ENCODE peak calls at places on chromosomes 2 and 18, in six cellular contexts. N is HEK293T, O is ecto neural progenitor cell, B is NCI-H524, C is frontal cortex, M is AG08396. K is an unnamed sample.

GRCh38 chr2:12817870-12818269 is 101.1 kb downstream of the TRIB2 start:
- DNase-seq in N (no peak), O (no peak), M (no peak), C (no peak), B (no peak), K (no peak)

GRCh38 chr2:225670111-225670974 is 270.8 kb downstream of the NYAP2 start:
- DNase-seq in N (no peak), B (peak), C (no peak), M (peak), O (no peak), K (no peak)

GRCh38 chr2:218325566-218326160 is 31.0 kb upstream of the CATIP start:
- DNase-seq in C (no peak), O (no peak), B (no peak), M (no peak), N (no peak), K (no peak)

GRCh38 chr2:120736955-120737801 is 1.5 kb downstream of the GLI2 start:
- DNase-seq in O (peak), C (no peak), M (peak), B (peak), N (peak), K (peak)

GRCh38 chr2:29154610-29155009 is 39.4 kb downstream of the CLIP4 start:
- DNase-seq in B (no peak), N (no peak), M (no peak), O (no peak), C (no peak), K (no peak)

GRCh38 chr2:170694316-170694715 is 20.8 kb upstream of the SP5 start:
- DNase-seq in N (no peak), M (no peak), O (no peak), C (no peak), B (no peak), K (no peak)

GRCh38 chr18:9989481-9989880 is 75.7 kb downstream of the VAPA start:
- DNase-seq in B (no peak), M (no peak), C (no peak), N (no peak), O (no peak), K (no peak)

GRCh38 chr2:162211747-162212146 is 31.5 kb downstream of the FAP start:
- DNase-seq in M (no peak), C (no peak), B (no peak), N (no peak), O (no peak), K (no peak)

GRCh38 chr18:902179-902718 is 2.4 kb upstream of the ADCYAP1 start:
- DNase-seq in B (peak), O (no peak), M (peak), C (no peak), N (no peak), K (no peak)

GRCh38 chr2:102967451-102967850 is 205.6 kb downstream of the TMEM182 start:
- DNase-seq in O (no peak), C (no peak), B (no peak), N (no peak), M (no peak), K (no peak)

GRCh38 chr2:44120428-44120827 is 48.2 kb upstream of the PPM1B start:
- DNase-seq in C (no peak), O (no peak), B (no peak), M (peak), N (no peak), K (no peak)

GRCh38 chr18:49031511-49032188 is 80.9 kb upstream of the SMAD7 start:
- DNase-seq in N (no peak), C (no peak), O (no peak), B (no peak), M (no peak), K (peak)

GRCh38 chr2:25446122-25446521 is 104.4 kb upstream of the DNMT3A start:
- DNase-seq in B (no peak), C (no peak), N (no peak), M (no peak), O (no peak), K (no peak)

GRCh38 chr2:202267495-202267894 is 1.9 kb downstream of the NOP58 start:
- DNase-seq in M (no peak), C (no peak), N (no peak), O (no peak), B (peak), K (no peak)

GRCh38 chr2:207166039-207166348 is 246 bp upstream of the KLF7 start:
- DNase-seq in B (peak), M (peak), O (peak), C (peak), N (peak), K (peak)

GRCh38 chr18:78781601-78781960 is 198.0 kb upstream of the SALL3 start:
- DNase-seq in O (no peak), C (no peak), M (no peak), N (no peak), B (no peak), K (peak)

GRCh38 chr18:49971462-49971861 is 158.1 kb upstream of the ACAA2 start:
- DNase-seq in C (no peak), B (peak), O (no peak), M (no peak), N (no peak), K (no peak)

GRCh38 chr2:179412116-179412515 is 147.5 kb upstream of the SESTD1 start:
- DNase-seq in N (no peak), B (no peak), C (no peak), M (peak), O (no peak), K (no peak)

GRCh38 chr2:174334781-174335604 is at the start of gene SP9:
- DNase-seq in N (peak), M (peak), B (peak), O (peak), C (no peak), K (no peak)

GRCh38 chr2:194819367-194819766 is 837.7 kb upstream of the SLC39A10 start:
- DNase-seq in N (no peak), M (no peak), C (no peak), O (no peak), B (peak), K (no peak)

GRCh38 chr2:186617186-186617585 is 27.3 kb downstream of the ITGAV start:
- DNase-seq in N (no peak), B (no peak), C (no peak), O (no peak), M (no peak), K (no peak)

GRCh38 chr18:48445540-48445939 is 36.4 kb upstream of the ZBTB7C start:
- DNase-seq in O (peak), B (peak), N (peak), C (no peak), M (peak), K (peak)

GRCh38 chr2:111946294-111947114 is 48.1 kb downstream of the MERTK start:
- DNase-seq in M (peak), O (no peak), C (no peak), N (no peak), B (peak), K (peak)

GRCh38 chr18:70522183-70522582 is 233.3 kb downstream of the SOCS6 start:
- DNase-seq in B (no peak), M (no peak), C (no peak), O (no peak), N (no peak), K (no peak)

GRCh38 chr18:41347057-41347456 is 608.0 kb upstream of the PIK3C3 start:
- DNase-seq in B (no peak), M (no peak), O (no peak), N (no peak), C (no peak), K (no peak)

GRCh38 chr2:240142859-240143258 is 2.4 kb upstream of the OTOS start:
- DNase-seq in B (no peak), M (no peak), N (no peak), C (no peak), O (no peak), K (no peak)

GRCh38 chr2:208440716-208441115 is 34.1 kb downstream of the PTH2R start:
- DNase-seq in M (no peak), O (no peak), C (no peak), N (no peak), B (no peak), K (no peak)

GRCh38 chr2:188524519-188525113 is 232.9 kb downstream of the GULP1 start:
- DNase-seq in B (peak), N (peak), O (no peak), C (no peak), M (peak), K (peak)

GRCh38 chr2:112138143-112139032 is at the start of gene FBLN7:
- DNase-seq in O (peak), B (peak), M (peak), C (no peak), N (peak), K (no peak)

GRCh38 chr18:13514558-13514957 is 211.8 kb downstream of the FAM210A start:
- DNase-seq in B (peak), M (no peak), N (no peak), O (no peak), C (no peak), K (no peak)

GRCh38 chr2:143504397-143504796 is 375.2 kb downstream of the ARHGAP15 start:
- DNase-seq in B (no peak), N (no peak), O (no peak), M (no peak), C (no peak), K (no peak)

GRCh38 chr2:99737526-99737925 is 247.7 kb upstream of the REV1 start:
- DNase-seq in M (no peak), C (no peak), N (no peak), O (no peak), B (no peak), K (no peak)

GRCh38 chr2:715038-715437 is 37.8 kb upstream of the TMEM18 start:
- DNase-seq in B (no peak), C (no peak), O (no peak), N (no peak), M (no peak), K (no peak)

GRCh38 chr18:75654928-75655745 is 227.6 kb upstream of the SMIM21 start:
- DNase-seq in N (no peak), O (no peak), M (no peak), B (peak), C (no peak), K (no peak)

GRCh38 chr2:238573065-238573778 is 146.5 kb downstream of the ASB1 start:
- DNase-seq in C (no peak), B (no peak), N (peak), M (no peak), O (no peak), K (no peak)

K was measured in stomach.